ENCODE peak calls at places on chromosome 3, in seven cellular contexts. One of them, this sample, is unnamed.

GRCh38 chr3:137174514-137174913 is 216.7 kb downstream of the IL20RB start:
- DNase-seq in stomach: no peak
- DNase-seq in RWPE2: no peak
- DNase-seq in HL-60: no peak
- DNase-seq in colonic mucosa: no peak
- DNase-seq in neuronal stem cell: no peak
- DNase-seq in BJ: no peak
- DNase-seq in this sample: no peak

GRCh38 chr3:152296990-152297389 is 28.3 kb downstream of the MBNL1 start:
- DNase-seq in neuronal stem cell: no peak
- DNase-seq in HL-60: no peak
- DNase-seq in RWPE2: no peak
- DNase-seq in BJ: no peak
- DNase-seq in colonic mucosa: no peak
- DNase-seq in stomach: no peak
- DNase-seq in this sample: no peak

GRCh38 chr3:177764377-177764912 is 567.2 kb upstream of the TBL1XR1 start:
- DNase-seq in neuronal stem cell: no peak
- DNase-seq in HL-60: no peak
- DNase-seq in colonic mucosa: no peak
- DNase-seq in BJ: no peak
- DNase-seq in RWPE2: no peak
- DNase-seq in stomach: no peak
- DNase-seq in this sample: no peak

GRCh38 chr3:129577925-129578742 is 28.3 kb downstream of the PLXND1 start:
- DNase-seq in stomach: no peak
- DNase-seq in BJ: no peak
- DNase-seq in RWPE2: no peak
- DNase-seq in colonic mucosa: no peak
- DNase-seq in neuronal stem cell: no peak
- DNase-seq in HL-60: peak; percentile 92
- DNase-seq in this sample: no peak

GRCh38 chr3:28104896-28105554 is 136.4 kb upstream of the CMC1 start:
- DNase-seq in BJ: no peak
- DNase-seq in HL-60: no peak
- DNase-seq in RWPE2: no peak
- DNase-seq in colonic mucosa: no peak
- DNase-seq in stomach: no peak
- DNase-seq in neuronal stem cell: no peak
- DNase-seq in this sample: no peak

GRCh38 chr3:27575509-27575908 is 91.3 kb upstream of the SLC4A7 start:
- DNase-seq in colonic mucosa: no peak
- DNase-seq in BJ: no peak
- DNase-seq in HL-60: peak; percentile 27
- DNase-seq in stomach: no peak
- DNase-seq in RWPE2: no peak
- DNase-seq in neuronal stem cell: no peak
- DNase-seq in this sample: no peak

GRCh38 chr3:42148982-42149432 is 57.9 kb downstream of the TRAK1 start:
- DNase-seq in RWPE2: no peak
- DNase-seq in BJ: peak; percentile 12
- DNase-seq in HL-60: no peak
- DNase-seq in stomach: peak; percentile 40
- DNase-seq in colonic mucosa: peak; percentile 39
- DNase-seq in neuronal stem cell: peak; percentile 80
- DNase-seq in this sample: peak; percentile 69

GRCh38 chr3:102106421-102107097 is 257.2 kb downstream of the NFKBIZ start:
- DNase-seq in BJ: peak; percentile 22
- DNase-seq in colonic mucosa: no peak
- DNase-seq in neuronal stem cell: no peak
- DNase-seq in HL-60: no peak
- DNase-seq in stomach: no peak
- DNase-seq in RWPE2: no peak
- DNase-seq in this sample: peak; percentile 64

GRCh38 chr3:100097919-100098896 is 16.1 kb downstream of the FILIP1L start:
- DNase-seq in HL-60: no peak
- DNase-seq in colonic mucosa: no peak
- DNase-seq in stomach: no peak
- DNase-seq in RWPE2: no peak
- DNase-seq in BJ: no peak
- DNase-seq in neuronal stem cell: no peak
- DNase-seq in this sample: peak; percentile 28

GRCh38 chr3:197846491-197846890 is 55.4 kb downstream of the LRCH3 start:
- DNase-seq in RWPE2: no peak
- DNase-seq in neuronal stem cell: no peak
- DNase-seq in BJ: no peak
- DNase-seq in stomach: no peak
- DNase-seq in colonic mucosa: no peak
- DNase-seq in HL-60: no peak
- DNase-seq in this sample: no peak

GRCh38 chr3:15964605-15965061 is 166.9 kb upstream of the ANKRD28 start:
- DNase-seq in colonic mucosa: no peak
- DNase-seq in stomach: no peak
- DNase-seq in HL-60: peak; percentile 66
- DNase-seq in BJ: peak; percentile 40
- DNase-seq in neuronal stem cell: no peak
- DNase-seq in RWPE2: no peak
- DNase-seq in this sample: peak; percentile 10

GRCh38 chr3:197518794-197519451 is 36.8 kb downstream of the BDH1 start:
- DNase-seq in colonic mucosa: no peak
- DNase-seq in stomach: no peak
- DNase-seq in BJ: no peak
- DNase-seq in RWPE2: no peak
- DNase-seq in neuronal stem cell: no peak
- DNase-seq in HL-60: no peak
- DNase-seq in this sample: no peak

GRCh38 chr3:41726891-41727290 is 235.0 kb downstream of the ULK4 start:
- DNase-seq in colonic mucosa: no peak
- DNase-seq in BJ: no peak
- DNase-seq in neuronal stem cell: no peak
- DNase-seq in RWPE2: no peak
- DNase-seq in HL-60: no peak
- DNase-seq in stomach: no peak
- DNase-seq in this sample: peak; percentile 48

GRCh38 chr3:176937546-176937945 is 259.7 kb downstream of the TBL1XR1 start:
- DNase-seq in RWPE2: no peak
- DNase-seq in neuronal stem cell: no peak
- DNase-seq in stomach: no peak
- DNase-seq in HL-60: no peak
- DNase-seq in BJ: no peak
- DNase-seq in colonic mucosa: no peak
- DNase-seq in this sample: no peak

GRCh38 chr3:58188921-58189451 is 21.8 kb downstream of the DNASE1L3 start:
- DNase-seq in BJ: no peak
- DNase-seq in RWPE2: no peak
- DNase-seq in neuronal stem cell: no peak
- DNase-seq in stomach: no peak
- DNase-seq in HL-60: no peak
- DNase-seq in colonic mucosa: no peak
- DNase-seq in this sample: no peak

GRCh38 chr3:45981321-45982038 is 14.1 kb downstream of the FYCO1 start:
- DNase-seq in stomach: no peak
- DNase-seq in colonic mucosa: no peak
- DNase-seq in RWPE2: no peak
- DNase-seq in BJ: no peak
- DNase-seq in neuronal stem cell: no peak
- DNase-seq in HL-60: no peak
- DNase-seq in this sample: no peak

GRCh38 chr3:32406481-32407408 is 15.1 kb downstream of the CMTM7 start:
- DNase-seq in stomach: peak; percentile 39
- DNase-seq in BJ: no peak
- DNase-seq in colonic mucosa: no peak
- DNase-seq in neuronal stem cell: no peak
- DNase-seq in RWPE2: no peak
- DNase-seq in HL-60: peak; percentile 86
- DNase-seq in this sample: peak; percentile 83

GRCh38 chr3:9142346-9142745 is 107.1 kb downstream of the SRGAP3 start:
- DNase-seq in neuronal stem cell: no peak
- DNase-seq in RWPE2: no peak
- DNase-seq in BJ: no peak
- DNase-seq in stomach: no peak
- DNase-seq in HL-60: no peak
- DNase-seq in colonic mucosa: no peak
- DNase-seq in this sample: peak; percentile 35

GRCh38 chr3:169847896-169848295 is 21.8 kb downstream of the LRRC31 start:
- DNase-seq in BJ: no peak
- DNase-seq in stomach: no peak
- DNase-seq in colonic mucosa: peak; percentile 70
- DNase-seq in RWPE2: no peak
- DNase-seq in HL-60: no peak
- DNase-seq in neuronal stem cell: no peak
- DNase-seq in this sample: no peak

GRCh38 chr3:126745760-126746394 is 41.8 kb downstream of the CHCHD6 start:
- DNase-seq in colonic mucosa: peak; percentile 82
- DNase-seq in BJ: no peak
- DNase-seq in RWPE2: no peak
- DNase-seq in stomach: peak; percentile 70
- DNase-seq in HL-60: no peak
- DNase-seq in neuronal stem cell: no peak
- DNase-seq in this sample: peak; percentile 10

DNA sequence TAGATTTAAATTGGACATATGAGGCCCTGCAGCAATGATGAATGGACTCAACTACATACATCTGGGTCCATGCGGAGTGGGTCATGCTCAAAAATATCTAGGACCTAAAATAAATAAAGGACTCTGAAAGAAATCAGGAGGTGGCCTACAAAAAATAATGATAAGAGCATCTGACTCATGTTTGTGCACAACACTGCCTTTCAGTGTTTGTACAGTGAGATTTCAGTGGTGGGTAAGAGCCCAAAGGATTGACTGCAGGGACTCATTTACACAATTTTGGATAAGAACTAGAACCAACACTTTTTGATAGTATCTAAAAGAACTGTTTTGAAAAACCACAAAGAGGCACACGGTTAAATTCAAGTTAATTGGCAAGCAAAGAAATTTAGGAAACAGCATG is 285.5 kb downstream of the SLC9A9 start:
- DNase-seq in neuronal stem cell: no peak
- DNase-seq in RWPE2: no peak
- DNase-seq in colonic mucosa: no peak
- DNase-seq in stomach: no peak
- DNase-seq in BJ: no peak
- DNase-seq in HL-60: no peak
- DNase-seq in this sample: no peak
- H3K4me3 ChIP-seq in neuronal stem cell: no peak overlapping the region
- H3K4me3 ChIP-seq in RWPE2: no peak overlapping the region
- H3K4me3 ChIP-seq in colonic mucosa: no peak overlapping the region
- H3K4me3 ChIP-seq in stomach: no peak overlapping the region
- H3K4me3 ChIP-seq in BJ: no peak overlapping the region
- H3K4me3 ChIP-seq in HL-60: no peak overlapping the region
- H3K4me3 ChIP-seq in this sample: no peak overlapping the region

GRCh38 chr3:57128863-57129602 is 36.1 kb downstream of the IL17RD start:
- DNase-seq in colonic mucosa: no peak
- DNase-seq in BJ: no peak
- DNase-seq in RWPE2: no peak
- DNase-seq in stomach: no peak
- DNase-seq in neuronal stem cell: no peak
- DNase-seq in HL-60: no peak
- DNase-seq in this sample: no peak
- H3K4me3 ChIP-seq in colonic mucosa: no peak overlapping the region
- H3K4me3 ChIP-seq in BJ: no peak overlapping the region
- H3K4me3 ChIP-seq in RWPE2: no peak overlapping the region
- H3K4me3 ChIP-seq in stomach: no peak overlapping the region
- H3K4me3 ChIP-seq in neuronal stem cell: no peak overlapping the region
- H3K4me3 ChIP-seq in HL-60: no peak overlapping the region
- H3K4me3 ChIP-seq in this sample: no peak overlapping the region

GRCh38 chr3:133490468-133491351 is 82.8 kb upstream of the CDV3 start:
- DNase-seq in stomach: no peak
- DNase-seq in BJ: no peak
- DNase-seq in RWPE2: no peak
- DNase-seq in colonic mucosa: no peak
- DNase-seq in neuronal stem cell: no peak
- DNase-seq in HL-60: no peak
- DNase-seq in this sample: no peak

GRCh38 chr3:133488785-133489367 is 84.6 kb upstream of the CDV3 start:
- DNase-seq in stomach: no peak
- DNase-seq in HL-60: no peak
- DNase-seq in colonic mucosa: no peak
- DNase-seq in neuronal stem cell: no peak
- DNase-seq in BJ: peak; percentile 32
- DNase-seq in RWPE2: no peak
- DNase-seq in this sample: peak; percentile 48

GRCh38 chr3:133492159-133492860 is 81.2 kb upstream of the CDV3 start:
- DNase-seq in stomach: no peak
- DNase-seq in HL-60: no peak
- DNase-seq in RWPE2: no peak
- DNase-seq in BJ: no peak
- DNase-seq in neuronal stem cell: no peak
- DNase-seq in colonic mucosa: no peak
- DNase-seq in this sample: no peak

GRCh38 chr3:133489466-133490085 is 83.9 kb upstream of the CDV3 start:
- DNase-seq in BJ: no peak
- DNase-seq in stomach: no peak
- DNase-seq in colonic mucosa: no peak
- DNase-seq in HL-60: no peak
- DNase-seq in neuronal stem cell: no peak
- DNase-seq in RWPE2: no peak
- DNase-seq in this sample: peak; percentile 22

GRCh38 chr3:133491481-133492059 is 81.9 kb upstream of the CDV3 start:
- DNase-seq in BJ: no peak
- DNase-seq in stomach: no peak
- DNase-seq in RWPE2: no peak
- DNase-seq in HL-60: no peak
- DNase-seq in neuronal stem cell: no peak
- DNase-seq in colonic mucosa: no peak
- DNase-seq in this sample: no peak
- H3K4me3 ChIP-seq in BJ: no peak overlapping the region
- H3K4me3 ChIP-seq in stomach: no peak overlapping the region
- H3K4me3 ChIP-seq in RWPE2: no peak overlapping the region
- H3K4me3 ChIP-seq in HL-60: no peak overlapping the region
- H3K4me3 ChIP-seq in neuronal stem cell: no peak overlapping the region
- H3K4me3 ChIP-seq in colonic mucosa: no peak overlapping the region
- H3K4me3 ChIP-seq in this sample: no peak overlapping the region

DNA sequence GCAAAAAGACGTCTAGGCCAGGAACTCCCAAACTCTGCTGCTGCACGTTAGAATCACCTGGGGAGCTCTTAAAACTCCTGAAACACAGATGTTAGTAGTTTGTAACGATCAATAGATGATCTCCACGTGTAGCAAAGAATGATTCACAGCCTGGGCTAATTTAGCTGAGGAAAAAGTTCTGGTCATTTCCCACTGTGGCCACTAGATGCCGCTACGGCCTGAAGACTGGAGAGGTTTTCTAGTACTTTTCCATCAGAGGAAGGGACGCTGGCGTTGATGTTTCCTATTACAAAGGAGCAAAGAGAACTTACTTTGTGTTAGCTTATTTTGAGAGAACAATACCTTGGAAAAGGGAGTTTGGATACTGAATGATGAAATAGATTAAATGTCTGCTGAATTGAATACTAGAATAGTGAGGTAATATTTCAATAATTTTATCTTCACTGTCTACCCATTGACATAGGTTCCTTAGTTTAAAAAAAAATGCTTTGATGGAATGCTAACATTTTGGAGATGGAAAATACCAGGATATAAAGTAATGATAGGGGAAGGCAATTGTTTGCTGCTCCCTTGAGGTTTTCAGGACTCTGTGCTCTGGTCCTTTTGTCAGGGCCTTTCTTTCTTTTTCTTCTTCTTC is 159.1 kb downstream of the P3H2 start:
- DNase-seq in HL-60: peak; percentile 65
- DNase-seq in stomach: peak; percentile 83
- DNase-seq in BJ: no peak
- DNase-seq in RWPE2: no peak
- DNase-seq in neuronal stem cell: peak; percentile 76
- DNase-seq in colonic mucosa: peak; percentile 82
- DNase-seq in this sample: peak; percentile 81
- H3K4me3 ChIP-seq in HL-60: no peak overlapping the region
- H3K4me3 ChIP-seq in stomach: no peak overlapping the region
- H3K4me3 ChIP-seq in BJ: no peak overlapping the region
- H3K4me3 ChIP-seq in RWPE2: no peak overlapping the region
- H3K4me3 ChIP-seq in neuronal stem cell: no peak overlapping the region
- H3K4me3 ChIP-seq in colonic mucosa: no peak overlapping the region
- H3K4me3 ChIP-seq in this sample: no peak overlapping the region

GRCh38 chr3:86986666-86987420 is 4.1 kb downstream of the VGLL3 start:
- DNase-seq in colonic mucosa: no peak
- DNase-seq in neuronal stem cell: no peak
- DNase-seq in BJ: no peak
- DNase-seq in stomach: no peak
- DNase-seq in RWPE2: no peak
- DNase-seq in HL-60: no peak
- DNase-seq in this sample: peak; percentile 46
- H3K4me3 ChIP-seq in colonic mucosa: no peak overlapping the region
- H3K4me3 ChIP-seq in neuronal stem cell: no peak overlapping the region
- H3K4me3 ChIP-seq in BJ: peak overlapping the region; percentile 88
- H3K4me3 ChIP-seq in stomach: no peak overlapping the region
- H3K4me3 ChIP-seq in RWPE2: no peak overlapping the region
- H3K4me3 ChIP-seq in HL-60: no peak overlapping the region
- H3K4me3 ChIP-seq in this sample: no peak overlapping the region